ENCODE peak calls at places on chromosomes 12 and 14, in five cellular contexts. J, D, W, U and I are unnamed samples.

GRCh38 chr12:55955800-55956508 is 9.9 kb downstream of the PMEL start:
- DNase-seq in J (no peak), D (peak), W (peak), U (peak), I (no peak)

GRCh38 chr14:58829594-58829993 is 191.8 kb downstream of the DACT1 start:
- DNase-seq in J (no peak), D (peak), W (no peak), U (peak), I (no peak)

GRCh38 chr14:75259510-75259855 is 19.1 kb upstream of the FOS start:
- DNase-seq in J (no peak), D (peak), W (peak), U (peak), I (no peak)

GRCh38 chr12:22974865-22975264 is 349.9 kb downstream of the ETNK1 start:
- DNase-seq in J (no peak), D (peak), W (peak), U (peak), I (no peak)

GRCh38 chr14:69687963-69688649 is 76.7 kb downstream of the SUSD6 start:
- DNase-seq in J (no peak), D (no peak), W (no peak), U (no peak), I (no peak)

GRCh38 chr12:71846322-71846940 is 6.9 kb downstream of the TBC1D15 start:
- DNase-seq in J (no peak), D (peak), W (peak), U (peak), I (no peak)

GRCh38 chr14:62957562-62957961 is 87.7 kb downstream of the KCNH5 start:
- DNase-seq in J (no peak), D (peak), W (peak), U (peak), I (no peak)

GRCh38 chr12:10620078-10620779 is 6.8 kb upstream of the MAGOHB start:
- DNase-seq in J (no peak), D (no peak), W (no peak), U (no peak), I (no peak)

GRCh38 chr12:1282670-1283361 is 291.8 kb downstream of the ERC1 start:
- DNase-seq in J (peak), D (peak), W (no peak), U (peak), I (no peak)

GRCh38 chr12:130713581-130713991 is 2.5 kb downstream of the RIMBP2 start:
- DNase-seq in J (peak), D (no peak), W (no peak), U (no peak), I (peak)

GRCh38 chr12:29559194-29559593 is 61.7 kb upstream of the OVCH1 start:
- DNase-seq in J (no peak), D (no peak), W (no peak), U (no peak), I (no peak)

GRCh38 chr12:101127521-101128219 is 82.4 kb downstream of the SLC5A8 start:
- DNase-seq in J (no peak), D (peak), W (no peak), U (peak), I (no peak)

GRCh38 chr14:32724864-32725550 is 213.7 kb upstream of the NPAS3 start:
- DNase-seq in J (no peak), D (peak), W (peak), U (peak), I (peak)

GRCh38 chr12:96196781-96197180 is 2.6 kb downstream of the ELK3 start:
- DNase-seq in J (no peak), D (peak), W (no peak), U (peak), I (no peak)

GRCh38 chr14:59354666-59355065 is 110.5 kb downstream of the GPR135 start:
- DNase-seq in J (no peak), D (peak), W (no peak), U (no peak), I (no peak)

GRCh38 chr14:94129758-94130414 is 482 bp upstream of the IFI27L2 start:
- DNase-seq in J (no peak), D (peak), W (peak), U (peak), I (no peak)

GRCh38 chr12:64670856-64671639 is 60.8 kb downstream of the RASSF3 start:
- DNase-seq in J (peak), D (peak), W (peak), U (peak), I (no peak)

GRCh38 chr14:59028476-59029202 is 159.8 kb upstream of the DAAM1 start:
- DNase-seq in J (peak), D (peak), W (peak), U (peak), I (no peak)

GRCh38 chr14:88422919-88423318 is 37.5 kb downstream of the SPATA7 start:
- DNase-seq in J (no peak), D (peak), W (peak), U (peak), I (no peak)

GRCh38 chr14:81331229-81332026 is 68.7 kb downstream of the STON2 start:
- DNase-seq in J (no peak), D (no peak), W (no peak), U (no peak), I (no peak)

GRCh38 chr12:127504874-127505273 is 762.1 kb upstream of the TMEM132C start:
- DNase-seq in J (no peak), D (no peak), W (no peak), U (no peak), I (no peak)

GRCh38 chr12:115752913-115753726 is 524.4 kb downstream of the MED13L start:
- DNase-seq in J (no peak), D (peak), W (peak), U (peak), I (no peak)

GRCh38 chr14:89746654-89747053 is 207.9 kb downstream of the EFCAB11 start:
- DNase-seq in J (no peak), D (no peak), W (no peak), U (no peak), I (no peak)

GRCh38 chr14:62162998-62163589 is 400.9 kb downstream of the SNAPC1 start:
- DNase-seq in J (no peak), D (peak), W (peak), U (peak), I (no peak)

GRCh38 chr12:3405821-3406220 is 85.2 kb upstream of the PRMT8 start:
- DNase-seq in J (no peak), D (no peak), W (no peak), U (no peak), I (no peak)

GRCh38 chr12:13182881-13183280 is 13.6 kb upstream of the EMP1 start:
- DNase-seq in J (no peak), D (no peak), W (no peak), U (no peak), I (no peak)

GRCh38 chr12:107557026-107557425 is 128.6 kb upstream of the PWP1 start:
- DNase-seq in J (no peak), D (no peak), W (no peak), U (no peak), I (no peak)
- TF ChIP-seq CTCF in J (no peak), D (no peak), W (no peak), U (no peak), I (no peak)

GRCh38 chr14:101243587-101244338 is 317.5 kb upstream of the DIO3 start:
- DNase-seq in J (no peak), D (no peak), W (no peak), U (no peak), I (no peak)

GRCh38 chr14:101241807-101242278 is 319.5 kb upstream of the DIO3 start:
- DNase-seq in J (no peak), D (peak), W (no peak), U (no peak), I (no peak)

GRCh38 chr14:101241147-101241546 is 320.1 kb upstream of the DIO3 start:
- DNase-seq in J (no peak), D (no peak), W (no peak), U (no peak), I (no peak)

GRCh38 chr14:101239065-101239464 is 322.2 kb upstream of the DIO3 start:
- DNase-seq in J (peak), D (no peak), W (no peak), U (no peak), I (no peak)

DNA sequence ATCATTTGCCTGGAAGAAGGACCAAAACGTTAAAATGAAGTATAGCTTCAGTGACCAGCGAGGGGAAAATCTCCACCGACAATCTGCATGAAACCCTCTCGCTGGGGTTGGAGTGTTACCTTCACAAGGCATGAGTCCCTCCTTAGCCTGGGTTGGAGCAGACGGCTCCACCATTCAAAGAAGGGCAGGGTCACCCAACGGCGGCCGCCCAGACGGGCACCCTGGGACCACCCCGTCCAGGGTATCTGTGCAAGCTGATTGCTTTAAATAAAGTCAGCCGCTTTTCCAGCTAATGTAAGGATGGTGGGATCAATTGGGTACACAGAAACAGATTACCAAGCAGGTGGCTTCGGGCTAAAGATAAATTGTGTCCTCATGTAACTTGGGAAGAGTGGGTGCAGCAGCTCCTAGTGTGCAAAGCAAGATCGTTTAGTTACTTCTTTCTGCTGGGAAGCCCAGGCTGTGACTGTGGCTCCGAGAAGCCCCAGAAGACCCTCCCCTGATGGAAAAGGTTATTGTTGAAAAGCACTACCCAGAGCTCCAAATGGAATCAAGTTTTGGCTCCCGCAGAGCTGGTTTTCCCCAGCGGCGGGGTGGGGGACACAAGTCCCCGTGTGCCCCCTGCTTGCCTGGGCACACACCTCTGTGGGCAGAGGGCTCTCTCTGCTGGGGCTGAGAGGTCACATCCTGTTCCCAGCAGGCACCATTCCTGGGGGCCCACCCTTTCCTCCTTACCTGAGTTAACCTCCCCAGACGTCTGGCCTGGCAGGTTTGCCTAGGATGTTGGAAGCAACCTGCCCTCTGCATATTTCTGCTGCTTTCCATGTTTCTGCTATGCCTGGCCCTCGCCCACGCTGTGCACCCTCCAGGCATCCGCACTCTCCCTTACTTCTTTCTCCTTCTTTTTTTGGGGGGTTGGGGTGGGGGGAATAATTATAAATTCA is 318.6 kb upstream of the DIO3 start:
- DNase-seq in J (no peak), D (no peak), W (no peak), U (no peak), I (no peak)
- TF ChIP-seq CTCF in J (no peak), D (no peak), W (no peak), U (no peak), I (no peak)

GRCh38 chr14:20655851-20656250 is 14.4 kb upstream of the OR6S1 start:
- DNase-seq in J (no peak), D (no peak), W (no peak), U (no peak), I (no peak)
- TF ChIP-seq CTCF in J (no peak), D (no peak), W (no peak), U (no peak), I (no peak)

GRCh38 chr12:122884091-122884826 is 11.7 kb downstream of the VPS37B start:
- DNase-seq in J (no peak), D (no peak), W (no peak), U (no peak), I (no peak)

GRCh38 chr12:122878780-122879612 is 16.9 kb downstream of the VPS37B start:
- DNase-seq in J (no peak), D (no peak), W (no peak), U (no peak), I (no peak)

GRCh38 chr12:122882908-122883563 is 12.9 kb downstream of the VPS37B start:
- DNase-seq in J (no peak), D (no peak), W (no peak), U (no peak), I (no peak)

GRCh38 chr12:122880155-122880605 is 15.7 kb downstream of the VPS37B start:
- DNase-seq in J (no peak), D (peak), W (no peak), U (no peak), I (no peak)

GRCh38 chr12:122880668-122881067 is 15.3 kb downstream of the VPS37B start:
- DNase-seq in J (no peak), D (peak), W (no peak), U (peak), I (no peak)
- TF ChIP-seq CTCF in J (no peak), D (peak), W (peak), U (peak), I (peak)

DNA sequence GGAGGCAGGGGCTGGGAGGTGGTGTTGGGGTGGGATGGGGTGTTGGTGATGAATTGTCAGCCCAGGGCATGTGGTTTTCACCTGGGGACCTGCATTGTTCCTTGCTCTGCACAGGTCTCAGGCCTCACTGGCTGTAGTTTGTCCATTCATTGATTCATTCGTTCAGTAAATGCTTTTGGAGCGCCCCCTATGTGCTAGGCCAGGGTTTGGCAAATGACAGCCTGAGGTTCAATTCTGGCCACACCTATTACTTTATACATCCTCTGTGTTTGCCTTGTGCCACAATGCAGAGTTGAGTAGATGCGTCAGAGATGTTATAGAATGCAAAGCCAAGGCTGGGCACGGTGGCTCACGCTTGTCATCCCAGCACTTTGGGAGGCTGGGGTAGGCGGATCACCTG is 4.7 kb downstream of the ADCK1 start:
- DNase-seq in J (no peak), D (peak), W (no peak), U (no peak), I (peak)
- TF ChIP-seq CTCF in J (no peak), D (peak), W (peak), U (peak), I (peak)

DNA sequence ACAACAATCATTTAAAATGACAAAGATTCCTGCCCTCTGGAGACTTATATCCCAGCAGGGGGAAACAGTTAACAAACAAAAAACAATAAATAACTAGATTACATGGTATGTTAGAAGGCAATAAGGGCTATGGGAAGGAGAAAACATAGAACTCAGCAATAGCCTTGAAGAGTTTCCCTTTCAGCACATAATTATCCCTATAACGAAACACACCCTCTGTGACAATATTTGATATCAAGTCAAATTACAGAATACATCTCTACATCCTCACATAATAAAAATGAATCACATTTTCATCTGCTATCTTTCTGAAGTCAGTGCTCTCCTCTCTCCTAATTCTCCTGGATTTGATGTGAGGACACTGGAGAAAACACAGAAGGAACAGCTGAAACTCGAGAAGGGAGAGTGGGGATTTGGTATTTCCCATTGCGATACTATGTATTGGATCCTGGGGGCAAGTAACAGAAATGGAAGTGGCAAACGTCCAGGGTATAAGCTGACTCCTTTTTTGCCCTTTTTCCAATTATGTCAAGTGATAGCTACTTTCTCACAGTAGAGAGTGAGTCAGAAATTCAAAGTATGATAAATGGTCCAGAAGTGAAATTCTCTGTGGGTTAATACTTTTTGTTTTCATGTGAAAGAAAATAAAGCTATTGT is 9.7 kb upstream of the PTGER2 start:
- DNase-seq in J (no peak), D (no peak), W (no peak), U (no peak), I (no peak)
- TF ChIP-seq CTCF in J (no peak), D (no peak), W (no peak), U (no peak), I (no peak)

GRCh38 chr14:29527286-29527685 is 400.4 kb downstream of the PRKD1 start:
- DNase-seq in J (no peak), D (no peak), W (no peak), U (no peak), I (no peak)

GRCh38 chr14:29518335-29518734 is 409.3 kb downstream of the PRKD1 start:
- DNase-seq in J (no peak), D (peak), W (no peak), U (peak), I (no peak)

DNA sequence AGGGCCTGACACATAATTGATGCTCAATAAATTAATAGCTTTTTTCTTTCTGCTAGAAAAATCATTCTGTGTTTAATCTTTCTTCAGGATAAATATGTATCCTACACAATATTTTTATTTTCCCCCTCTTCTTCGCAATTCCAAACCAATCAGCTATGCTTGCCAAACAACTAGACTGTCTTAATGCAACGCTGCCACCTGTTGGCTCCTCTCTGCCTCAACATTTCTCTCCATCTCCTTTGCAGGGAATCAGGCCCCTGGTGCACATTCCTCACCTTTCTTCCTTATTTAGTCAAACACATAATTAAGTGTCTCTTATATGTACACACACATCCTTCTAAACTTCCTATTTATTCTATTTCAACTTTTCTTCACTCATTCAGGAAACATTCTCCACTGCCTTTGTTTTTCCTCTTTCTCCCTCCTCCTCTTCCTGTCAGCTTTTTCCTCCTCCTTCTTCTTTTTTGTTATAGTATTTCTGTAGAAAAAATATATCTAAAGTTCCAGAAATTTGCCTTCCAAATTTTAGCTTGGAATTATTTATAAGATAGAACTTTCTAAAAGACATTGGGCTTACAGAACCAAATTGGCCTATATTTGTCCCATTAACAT is 406.0 kb downstream of the PRKD1 start:
- DNase-seq in J (no peak), D (peak), W (no peak), U (no peak), I (no peak)
- TF ChIP-seq CTCF in J (no peak), D (peak), W (peak), U (peak), I (peak)

GRCh38 chr14:52043690-52044089 is 25.2 kb downstream of the NID2 start:
- DNase-seq in J (no peak), D (peak), W (peak), U (no peak), I (no peak)
- TF ChIP-seq CTCF in J (no peak), D (peak), W (peak), U (peak), I (peak)

GRCh38 chr14:31510855-31511254 is 23.0 kb upstream of the GPR33 start:
- DNase-seq in J (no peak), D (no peak), W (no peak), U (no peak), I (no peak)

GRCh38 chr14:31508140-31508539 is 20.3 kb upstream of the GPR33 start:
- DNase-seq in J (no peak), D (no peak), W (no peak), U (no peak), I (no peak)

GRCh38 chr14:31505411-31505810 is 17.6 kb upstream of the GPR33 start:
- DNase-seq in J (no peak), D (peak), W (peak), U (peak), I (no peak)

GRCh38 chr14:31510222-31510621 is 22.4 kb upstream of the GPR33 start:
- DNase-seq in J (no peak), D (peak), W (no peak), U (peak), I (no peak)
- TF ChIP-seq CTCF in J (peak), D (peak), W (no peak), U (no peak), I (peak)

DNA sequence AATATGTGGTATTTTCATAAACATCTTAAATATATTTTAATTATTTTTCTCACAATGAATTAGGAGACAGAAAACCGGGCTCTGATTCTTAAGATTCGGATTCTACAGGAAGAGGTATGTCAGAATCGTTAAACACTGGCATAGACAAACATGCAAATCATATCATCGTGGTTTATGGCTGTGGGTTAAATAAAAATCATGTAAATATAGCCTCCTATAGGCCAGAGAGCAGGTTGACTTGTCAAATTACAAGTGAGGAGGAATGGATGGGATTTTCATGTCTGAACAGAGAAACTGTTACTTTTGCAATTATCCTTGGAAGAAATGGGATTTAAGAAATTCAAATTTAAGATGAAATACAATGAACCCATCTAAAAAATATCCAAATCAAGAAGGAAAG is 74.9 kb upstream of the BCAT1 start:
- DNase-seq in J (no peak), D (no peak), W (no peak), U (no peak), I (no peak)
- TF ChIP-seq CTCF in J (no peak), D (no peak), W (no peak), U (no peak), I (no peak)